ENCODE peak calls at places on chromosomes 1 and 21, in five cellular contexts. H is IMR-90, O is mesendoderm, Y is H9, U is neuronal stem cell. D is an unnamed sample.
A peak's percentile ranks its signal among the peaks of the same experiment; 100 is the strongest.

GRCh38 chr1:32240140-32240951 is 6.7 kb upstream of the FAM167B start:
- DNase-seq in H (peak; percentile 39), O (peak; percentile 91), Y (peak; percentile 97), U (peak; percentile 93), D (peak; percentile 89)

GRCh38 chr1:212638419-212639151 is 30.0 kb downstream of the ATF3 start:
- DNase-seq in H (peak; percentile 76), O (no peak), Y (no peak), U (no peak), D (no peak)

GRCh38 chr1:78143152-78143551 is 97.4 kb downstream of the GIPC2 start:
- DNase-seq in H (no peak), O (no peak), Y (no peak), U (no peak), D (no peak)

GRCh38 chr21:34282223-34282622 is 81.6 kb upstream of the KCNE2 start:
- DNase-seq in H (peak; percentile 13), O (no peak), Y (no peak), U (no peak), D (no peak)

GRCh38 chr1:182569939-182570610 is 19.0 kb downstream of the RNASEL start:
- DNase-seq in H (no peak), O (no peak), Y (no peak), U (no peak), D (no peak)

GRCh38 chr1:14961661-14962267 is 191.8 kb upstream of the TMEM51 start:
- DNase-seq in H (no peak), O (no peak), Y (no peak), U (no peak), D (no peak)

GRCh38 chr1:186628910-186629309 is 51.3 kb downstream of the PTGS2 start:
- DNase-seq in H (no peak), O (no peak), Y (no peak), U (no peak), D (no peak)

GRCh38 chr1:219152759-219153158 is 20.9 kb upstream of the LYPLAL1 start:
- DNase-seq in H (no peak), O (peak; percentile 2), Y (no peak), U (no peak), D (no peak)

GRCh38 chr1:172903581-172904220 is 147.0 kb downstream of the TNFSF18 start:
- DNase-seq in H (peak; percentile 82), O (no peak), Y (no peak), U (no peak), D (no peak)

GRCh38 chr1:119372493-119373086 is 4.0 kb downstream of the HAO2 start:
- DNase-seq in H (no peak), O (peak; percentile 93), Y (peak; percentile 73), U (peak; percentile 37), D (peak; percentile 76)

GRCh38 chr1:64471218-64471719 is 1.3 kb downstream of the CACHD1 start:
- DNase-seq in H (no peak), O (peak; percentile 74), Y (peak; percentile 55), U (peak; percentile 48), D (no peak)
- H2BK120ac ChIP-seq in H (no peak overlapping the region), O (peak overlapping the region; percentile 2), Y (no peak overlapping the region), U (no peak overlapping the region), D (no peak overlapping the region)

GRCh38 chr21:45143855-45144254 is 69.5 kb downstream of the ADARB1 start:
- DNase-seq in H (no peak), O (no peak), Y (no peak), U (no peak), D (no peak)
- H3K23ac ChIP-seq in H (no peak overlapping the region), O (no peak overlapping the region), Y (no peak overlapping the region), U (no peak overlapping the region), D (no peak overlapping the region)

GRCh38 chr1:174898102-174898802 is 101.5 kb upstream of the CACYBP start:
- DNase-seq in H (no peak), O (no peak), Y (no peak), U (no peak), D (no peak)

GRCh38 chr1:174890024-174890423 is 109.7 kb upstream of the CACYBP start:
- DNase-seq in H (no peak), O (no peak), Y (no peak), U (no peak), D (no peak)

GRCh38 chr1:174892016-174892415 is 107.7 kb upstream of the CACYBP start:
- DNase-seq in H (no peak), O (no peak), Y (no peak), U (no peak), D (no peak)

DNA sequence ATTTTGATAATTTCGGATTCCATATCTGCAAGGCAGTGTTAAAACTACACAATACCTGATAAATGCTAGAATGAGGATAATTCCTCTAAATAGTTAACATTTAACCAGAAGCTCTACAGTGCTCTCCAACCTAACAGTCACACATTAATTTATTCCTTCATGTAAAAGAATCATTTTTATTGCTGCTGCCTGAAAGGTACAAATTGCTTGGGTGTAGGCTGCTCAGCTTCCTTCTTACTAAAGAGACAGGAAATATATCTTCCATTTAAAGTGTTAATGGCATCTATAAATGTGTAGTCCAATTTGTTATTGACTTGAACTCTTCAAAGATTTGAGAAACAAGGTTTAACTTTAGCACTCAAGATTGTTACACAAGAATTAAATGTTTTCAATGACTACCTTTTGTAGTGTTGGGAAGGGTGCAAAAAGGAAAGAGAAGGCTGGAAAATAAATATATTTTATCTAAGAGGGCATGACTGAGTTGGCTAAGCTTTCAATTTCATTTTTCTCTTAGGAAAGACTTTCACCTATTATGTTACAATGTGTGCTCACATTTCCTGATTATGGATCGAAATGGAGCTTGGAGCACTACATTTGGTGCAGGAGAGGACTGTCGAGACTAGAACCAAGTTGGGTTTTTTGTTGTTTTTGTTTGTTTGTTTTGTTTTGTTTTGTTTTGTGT is 105.5 kb upstream of the CACYBP start:
- DNase-seq in H (no peak), O (no peak), Y (no peak), U (no peak), D (no peak)
- H3K27ac ChIP-seq in H (no peak overlapping the region), O (no peak overlapping the region), Y (no peak overlapping the region), U (no peak overlapping the region), D (no peak overlapping the region)

DNA sequence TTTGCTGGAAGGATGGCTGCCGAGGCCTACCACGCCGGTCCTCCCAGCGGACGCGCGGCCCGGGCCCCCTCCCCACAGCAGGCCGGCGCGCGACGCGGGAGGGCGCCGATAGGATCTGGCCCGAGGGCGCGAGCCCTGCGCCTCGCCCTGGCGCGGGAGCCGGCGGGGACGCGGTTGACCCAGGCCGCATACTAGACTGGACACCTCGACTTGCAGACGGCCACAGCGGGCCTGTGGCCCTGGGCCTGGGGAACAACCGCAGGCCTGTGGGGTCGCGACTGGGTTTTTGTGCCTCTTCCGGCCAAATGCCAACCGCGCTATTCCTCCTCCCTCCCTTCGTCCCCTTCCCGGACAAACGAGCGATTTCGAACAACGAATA is 2.5 kb downstream of the NHLH2 start:
- DNase-seq in H (no peak), O (peak; percentile 60), Y (peak; percentile 55), U (no peak), D (peak; percentile 21)
- H2BK120ac ChIP-seq in H (no peak overlapping the region), O (peak overlapping the region; percentile 16), Y (no peak overlapping the region), U (peak overlapping the region; percentile 44), D (peak overlapping the region; percentile 95)

GRCh38 chr1:67685558-67686271 is 714 bp downstream of the GADD45A start:
- DNase-seq in H (no peak), O (no peak), Y (peak; percentile 58), U (no peak), D (no peak)

GRCh38 chr1:67683736-67684525 is 1.1 kb upstream of the GADD45A start:
- DNase-seq in H (peak; percentile 79), O (no peak), Y (no peak), U (no peak), D (peak; percentile 29)

GRCh38 chr1:67686272-67687197 is 1.5 kb downstream of the GADD45A start:
- DNase-seq in H (peak; percentile 99), O (peak; percentile 97), Y (peak; percentile 58), U (peak; percentile 72), D (peak; percentile 95)

GRCh38 chr1:67684526-67685066 is 405 bp upstream of the GADD45A start:
- DNase-seq in H (no peak), O (no peak), Y (no peak), U (no peak), D (peak; percentile 26)

GRCh38 chr1:67685067-67685557 is at the start of gene GADD45A:
- DNase-seq in H (peak; percentile 100), O (peak; percentile 100), Y (peak; percentile 99), U (peak; percentile 99), D (peak; percentile 99)
- H3K23ac ChIP-seq in H (peak within 1 kb of the TSS; percentile 82), O (peak within 1 kb of the TSS; percentile 98), Y (no peak within 1 kb of the TSS), U (peak within 1 kb of the TSS; percentile 98), D (peak within 1 kb of the TSS; percentile 45)

DNA sequence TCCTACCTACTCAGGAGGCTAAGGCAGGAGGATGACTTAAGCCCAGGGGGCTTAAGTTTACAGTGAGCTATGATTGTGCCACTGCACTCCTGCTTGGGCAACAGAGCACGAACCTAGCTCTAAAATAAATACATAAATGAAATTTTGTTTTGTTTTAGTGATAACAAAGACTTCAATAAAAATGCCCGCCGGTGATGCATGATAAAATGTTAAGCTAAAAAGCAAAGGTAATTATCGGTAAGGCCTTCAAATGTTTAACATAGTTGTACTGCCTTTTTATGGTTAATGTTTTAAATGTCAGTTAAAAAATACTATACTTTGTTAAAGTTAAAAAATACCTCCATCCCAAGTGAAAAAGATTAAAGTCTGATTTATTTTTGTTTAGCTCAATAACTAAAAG is 27.0 kb downstream of the KDM5B start:
- DNase-seq in H (no peak), O (no peak), Y (no peak), U (no peak), D (no peak)
- H3K27ac ChIP-seq in H (no peak overlapping the region), O (no peak overlapping the region), Y (no peak overlapping the region), U (no peak overlapping the region), D (no peak overlapping the region)

DNA sequence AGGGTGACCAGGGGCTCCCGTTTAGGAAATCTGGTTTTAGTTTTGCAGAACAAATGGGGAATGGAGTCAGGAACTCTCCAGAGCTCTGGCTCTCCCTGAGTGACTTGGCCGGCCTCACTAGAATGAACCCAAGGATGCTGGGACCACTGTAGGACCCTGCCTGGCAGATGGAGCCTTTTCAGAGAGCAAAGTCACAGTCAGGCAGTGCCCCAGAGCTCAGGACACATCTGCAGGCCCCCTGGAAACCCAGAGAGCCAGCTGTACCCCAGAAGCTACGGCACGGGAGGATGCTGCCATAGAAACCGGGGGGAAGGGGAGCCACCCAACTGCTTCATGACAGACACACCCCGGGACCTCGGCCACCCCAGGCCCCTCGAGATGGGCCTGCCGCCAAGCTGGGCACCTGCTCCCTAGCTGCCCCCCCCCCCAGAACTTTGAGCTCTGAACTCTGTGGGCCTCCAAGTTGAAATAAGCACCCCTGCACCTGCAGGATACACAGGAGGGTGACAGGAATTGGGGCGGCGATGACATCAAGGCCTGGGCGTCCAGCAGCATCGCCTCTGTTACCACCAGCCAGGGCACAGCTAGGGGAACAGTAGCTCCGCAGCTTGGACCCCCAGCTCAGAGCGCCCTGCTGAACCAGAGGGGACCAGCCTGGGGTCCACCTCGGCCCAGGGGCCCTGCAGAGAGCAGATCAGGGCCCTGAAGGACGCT is 91.8 kb upstream of the VAMP3 start:
- DNase-seq in H (no peak), O (no peak), Y (no peak), U (no peak), D (no peak)
- H2BK120ac ChIP-seq in H (no peak overlapping the region), O (no peak overlapping the region), Y (no peak overlapping the region), U (no peak overlapping the region), D (no peak overlapping the region)

GRCh38 chr1:224113918-224114786 is at the start of gene FBXO28:
- DNase-seq in H (peak; percentile 95), O (peak; percentile 98), Y (peak; percentile 97), U (peak; percentile 82), D (peak; percentile 88)
- H3K23ac ChIP-seq in H (peak within 1 kb of the TSS; percentile 54), O (peak within 1 kb of the TSS; percentile 59), Y (no peak within 1 kb of the TSS), U (peak within 1 kb of the TSS; percentile 100), D (no peak within 1 kb of the TSS)

DNA sequence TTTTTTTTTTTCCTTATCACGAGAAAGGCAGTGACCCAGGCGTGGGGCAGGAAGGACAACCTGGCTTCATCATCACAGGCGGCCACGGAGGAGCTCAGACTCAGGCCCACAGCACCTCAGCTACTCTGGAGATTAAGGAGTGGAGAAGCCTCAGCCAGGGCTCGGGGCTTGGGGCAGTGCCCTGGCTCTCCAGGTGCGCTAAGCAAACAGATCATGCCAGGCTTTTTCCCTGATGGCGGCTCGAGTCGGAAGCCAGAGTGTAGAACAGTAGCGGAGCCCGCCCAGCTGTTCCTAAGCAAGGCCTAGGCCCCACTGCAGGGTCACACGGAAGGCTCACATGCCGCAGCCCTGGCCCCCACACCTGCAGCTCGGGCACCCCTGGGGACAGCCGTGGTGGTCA is 70.7 kb downstream of the AGPAT3 start:
- DNase-seq in H (no peak), O (no peak), Y (no peak), U (no peak), D (no peak)
- H3K27ac ChIP-seq in H (no peak overlapping the region), O (no peak overlapping the region), Y (no peak overlapping the region), U (no peak overlapping the region), D (no peak overlapping the region)

D was measured in trophoblast cell.